ENCODE peak calls at places on chromosomes 4 and X, in six cellular contexts. One of them, this sample, is unnamed.

GRCh38 chr4:113827285-113827684 is 65.7 kb upstream of the CAMK2D start:
- DNase-seq in IMR-90: peak
- DNase-seq in H9: no peak
- DNase-seq in neuronal stem cell: no peak
- DNase-seq in H1: no peak
- DNase-seq in trophoblast cell: no peak
- DNase-seq in this sample: no peak

GRCh38 chr4:101103381-101104142 is 243.8 kb downstream of the PPP3CA start:
- DNase-seq in IMR-90: peak
- DNase-seq in H9: no peak
- DNase-seq in neuronal stem cell: no peak
- DNase-seq in H1: no peak
- DNase-seq in trophoblast cell: no peak
- DNase-seq in this sample: peak

GRCh38 chr4:27643101-27643500 is 782.5 kb downstream of the STIM2 start:
- DNase-seq in IMR-90: no peak
- DNase-seq in H9: no peak
- DNase-seq in neuronal stem cell: no peak
- DNase-seq in H1: no peak
- DNase-seq in trophoblast cell: no peak
- DNase-seq in this sample: no peak

GRCh38 chr4:82721819-82722423 is 76.7 kb downstream of the SCD5 start:
- DNase-seq in IMR-90: peak
- DNase-seq in H9: no peak
- DNase-seq in neuronal stem cell: no peak
- DNase-seq in H1: no peak
- DNase-seq in trophoblast cell: no peak
- DNase-seq in this sample: no peak

GRCh38 chr4:38310446-38311043 is 350.3 kb downstream of the PTTG2 start:
- DNase-seq in IMR-90: no peak
- DNase-seq in H9: no peak
- DNase-seq in neuronal stem cell: no peak
- DNase-seq in H1: no peak
- DNase-seq in trophoblast cell: no peak
- DNase-seq in this sample: no peak

GRCh38 chrX:2342878-2343277 is 157.9 kb downstream of the DHRSX start:
- DNase-seq in IMR-90: peak
- DNase-seq in H9: no peak
- DNase-seq in neuronal stem cell: no peak
- DNase-seq in H1: no peak
- DNase-seq in trophoblast cell: no peak
- DNase-seq in this sample: peak

GRCh38 chr4:13511101-13511500 is 27.0 kb upstream of the RAB28 start:
- DNase-seq in IMR-90: no peak
- DNase-seq in H9: no peak
- DNase-seq in neuronal stem cell: no peak
- DNase-seq in H1: no peak
- DNase-seq in trophoblast cell: no peak
- DNase-seq in this sample: peak

GRCh38 chr4:101355767-101356702 is 8.7 kb upstream of the PPP3CA start:
- DNase-seq in IMR-90: peak
- DNase-seq in H9: no peak
- DNase-seq in neuronal stem cell: no peak
- DNase-seq in H1: no peak
- DNase-seq in trophoblast cell: peak
- DNase-seq in this sample: peak

GRCh38 chr4:46441116-46441859 is 51.4 kb upstream of the GABRA2 start:
- DNase-seq in IMR-90: peak
- DNase-seq in H9: no peak
- DNase-seq in neuronal stem cell: no peak
- DNase-seq in H1: no peak
- DNase-seq in trophoblast cell: no peak
- DNase-seq in this sample: peak

GRCh38 chrX:153766098-153766817 is 2.2 kb downstream of the PLXNB3 start:
- DNase-seq in IMR-90: peak
- DNase-seq in H9: peak
- DNase-seq in neuronal stem cell: no peak
- DNase-seq in H1: no peak
- DNase-seq in trophoblast cell: no peak
- DNase-seq in this sample: peak

GRCh38 chrX:1484638-1485019 is 31.9 kb upstream of the ASMTL start:
- DNase-seq in IMR-90: no peak
- DNase-seq in H9: no peak
- DNase-seq in neuronal stem cell: no peak
- DNase-seq in H1: no peak
- DNase-seq in trophoblast cell: no peak
- DNase-seq in this sample: no peak

GRCh38 chrX:28379142-28379541 is 208.1 kb upstream of the IL1RAPL1 start:
- DNase-seq in IMR-90: no peak
- DNase-seq in H9: no peak
- DNase-seq in neuronal stem cell: no peak
- DNase-seq in H1: no peak
- DNase-seq in trophoblast cell: no peak
- DNase-seq in this sample: no peak

GRCh38 chr4:99722006-99722405 is 64.4 kb upstream of the C4orf54 start:
- DNase-seq in IMR-90: no peak
- DNase-seq in H9: no peak
- DNase-seq in neuronal stem cell: no peak
- DNase-seq in H1: no peak
- DNase-seq in trophoblast cell: no peak
- DNase-seq in this sample: no peak

GRCh38 chrX:145735036-145735435 is 82.6 kb upstream of the SLITRK2 start:
- DNase-seq in IMR-90: no peak
- DNase-seq in H9: no peak
- DNase-seq in neuronal stem cell: no peak
- DNase-seq in H1: no peak
- DNase-seq in trophoblast cell: no peak
- DNase-seq in this sample: no peak

GRCh38 chr4:184274288-184274951 is 56.7 kb upstream of the ENPP6 start:
- DNase-seq in IMR-90: no peak
- DNase-seq in H9: peak
- DNase-seq in neuronal stem cell: no peak
- DNase-seq in H1: no peak
- DNase-seq in trophoblast cell: no peak
- DNase-seq in this sample: peak

GRCh38 chrX:19721726-19722370 is 165.6 kb downstream of the SH3KBP1 start:
- DNase-seq in IMR-90: no peak
- DNase-seq in H9: no peak
- DNase-seq in neuronal stem cell: no peak
- DNase-seq in H1: no peak
- DNase-seq in trophoblast cell: no peak
- DNase-seq in this sample: peak

GRCh38 chr4:53855886-53856260 is 208.5 kb downstream of the CHIC2 start:
- DNase-seq in IMR-90: peak
- DNase-seq in H9: no peak
- DNase-seq in neuronal stem cell: no peak
- DNase-seq in H1: no peak
- DNase-seq in trophoblast cell: no peak
- DNase-seq in this sample: no peak

GRCh38 chrX:136273986-136274385 is 22.8 kb upstream of the MAP7D3 start:
- DNase-seq in IMR-90: no peak
- DNase-seq in H9: no peak
- DNase-seq in neuronal stem cell: no peak
- DNase-seq in H1: no peak
- DNase-seq in trophoblast cell: no peak
- DNase-seq in this sample: no peak

GRCh38 chr4:150131581-150132228 is 53.5 kb downstream of the DCLK2 start:
- DNase-seq in IMR-90: peak
- DNase-seq in H9: no peak
- DNase-seq in neuronal stem cell: no peak
- DNase-seq in H1: no peak
- DNase-seq in trophoblast cell: no peak
- DNase-seq in this sample: no peak

GRCh38 chr4:118915468-118915867 is 26.8 kb downstream of the SYNPO2 start:
- DNase-seq in IMR-90: no peak
- DNase-seq in H9: no peak
- DNase-seq in neuronal stem cell: no peak
- DNase-seq in H1: no peak
- DNase-seq in trophoblast cell: no peak
- DNase-seq in this sample: no peak

GRCh38 chrX:115023139-115023538 is 5.7 kb upstream of the IL13RA2 start:
- DNase-seq in IMR-90: peak
- DNase-seq in H9: no peak
- DNase-seq in neuronal stem cell: no peak
- DNase-seq in H1: no peak
- DNase-seq in trophoblast cell: no peak
- DNase-seq in this sample: peak

GRCh38 chrX:18012974-18013373 is 151.9 kb upstream of the RAI2 start:
- DNase-seq in IMR-90: no peak
- DNase-seq in H9: no peak
- DNase-seq in neuronal stem cell: no peak
- DNase-seq in H1: no peak
- DNase-seq in trophoblast cell: no peak
- DNase-seq in this sample: no peak

GRCh38 chr4:52266537-52267137 is 215.5 kb downstream of the SPATA18 start:
- DNase-seq in IMR-90: no peak
- DNase-seq in H9: no peak
- DNase-seq in neuronal stem cell: no peak
- DNase-seq in H1: no peak
- DNase-seq in trophoblast cell: no peak
- DNase-seq in this sample: no peak

GRCh38 chr4:22515145-22515887 is 550 bp downstream of the ADGRA3 start:
- DNase-seq in IMR-90: peak
- DNase-seq in H9: peak
- DNase-seq in neuronal stem cell: peak
- DNase-seq in H1: peak
- DNase-seq in trophoblast cell: peak
- DNase-seq in this sample: peak

GRCh38 chrX:36684053-36684452 is 324.1 kb upstream of the FAM47C start:
- DNase-seq in IMR-90: no peak
- DNase-seq in H9: no peak
- DNase-seq in neuronal stem cell: no peak
- DNase-seq in H1: no peak
- DNase-seq in trophoblast cell: no peak
- DNase-seq in this sample: no peak

GRCh38 chr4:41360214-41360910 is 103.6 kb downstream of the UCHL1 start:
- DNase-seq in IMR-90: peak
- DNase-seq in H9: peak
- DNase-seq in neuronal stem cell: peak
- DNase-seq in H1: peak
- DNase-seq in trophoblast cell: peak
- DNase-seq in this sample: peak

GRCh38 chr4:42632653-42633382 is 24.1 kb downstream of the ATP8A1 start:
- DNase-seq in IMR-90: no peak
- DNase-seq in H9: no peak
- DNase-seq in neuronal stem cell: no peak
- DNase-seq in H1: no peak
- DNase-seq in trophoblast cell: no peak
- DNase-seq in this sample: no peak

GRCh38 chr4:23163649-23164436 is 471.1 kb downstream of the GBA3 start:
- DNase-seq in IMR-90: peak
- DNase-seq in H9: no peak
- DNase-seq in neuronal stem cell: peak
- DNase-seq in H1: no peak
- DNase-seq in trophoblast cell: no peak
- DNase-seq in this sample: peak

DNA sequence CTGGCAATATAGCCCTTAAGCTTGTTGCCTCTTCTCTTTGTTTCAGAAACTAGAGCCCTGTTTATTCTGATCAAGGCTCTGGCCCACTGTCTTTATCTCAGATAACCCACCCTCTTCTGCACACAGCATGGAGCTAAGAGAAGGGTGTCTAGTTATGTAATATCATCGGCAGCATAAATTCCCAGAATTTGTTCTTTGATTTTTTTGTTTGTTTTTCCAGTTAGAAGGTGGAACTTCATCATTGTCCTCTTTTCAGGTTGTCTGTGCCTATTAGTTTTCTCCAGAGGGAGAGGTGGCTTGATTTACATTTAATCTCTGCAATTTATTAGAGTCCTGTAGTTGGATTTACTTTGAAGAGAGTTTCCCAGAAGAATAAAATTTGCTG is 15.3 kb upstream of the F11 start:
- DNase-seq in IMR-90: no peak
- DNase-seq in H9: no peak
- DNase-seq in neuronal stem cell: no peak
- DNase-seq in H1: no peak
- DNase-seq in trophoblast cell: no peak
- DNase-seq in this sample: no peak
- H4K91ac ChIP-seq in IMR-90: peak
- H4K91ac ChIP-seq in H9: no peak
- H4K91ac ChIP-seq in neuronal stem cell: no peak
- H4K91ac ChIP-seq in H1: peak
- H4K91ac ChIP-seq in trophoblast cell: no peak
- H4K91ac ChIP-seq in this sample: no peak

GRCh38 chr4:88390128-88390527 is 11.5 kb downstream of the HERC6 start:
- DNase-seq in IMR-90: no peak
- DNase-seq in H9: no peak
- DNase-seq in neuronal stem cell: no peak
- DNase-seq in H1: no peak
- DNase-seq in trophoblast cell: no peak
- DNase-seq in this sample: no peak
- H4K91ac ChIP-seq in IMR-90: no peak
- H4K91ac ChIP-seq in H9: no peak
- H4K91ac ChIP-seq in neuronal stem cell: no peak
- H4K91ac ChIP-seq in H1: no peak
- H4K91ac ChIP-seq in trophoblast cell: no peak
- H4K91ac ChIP-seq in this sample: no peak

GRCh38 chr4:156378053-156378665 is 424.5 kb upstream of the CTSO start:
- DNase-seq in IMR-90: peak
- DNase-seq in H9: peak
- DNase-seq in neuronal stem cell: peak
- DNase-seq in H1: peak
- DNase-seq in trophoblast cell: peak
- DNase-seq in this sample: peak

GRCh38 chr4:156374069-156374468 is 420.4 kb upstream of the CTSO start:
- DNase-seq in IMR-90: no peak
- DNase-seq in H9: no peak
- DNase-seq in neuronal stem cell: peak
- DNase-seq in H1: no peak
- DNase-seq in trophoblast cell: no peak
- DNase-seq in this sample: no peak

GRCh38 chr4:156377036-156377700 is 423.5 kb upstream of the CTSO start:
- DNase-seq in IMR-90: peak
- DNase-seq in H9: no peak
- DNase-seq in neuronal stem cell: no peak
- DNase-seq in H1: no peak
- DNase-seq in trophoblast cell: no peak
- DNase-seq in this sample: peak

DNA sequence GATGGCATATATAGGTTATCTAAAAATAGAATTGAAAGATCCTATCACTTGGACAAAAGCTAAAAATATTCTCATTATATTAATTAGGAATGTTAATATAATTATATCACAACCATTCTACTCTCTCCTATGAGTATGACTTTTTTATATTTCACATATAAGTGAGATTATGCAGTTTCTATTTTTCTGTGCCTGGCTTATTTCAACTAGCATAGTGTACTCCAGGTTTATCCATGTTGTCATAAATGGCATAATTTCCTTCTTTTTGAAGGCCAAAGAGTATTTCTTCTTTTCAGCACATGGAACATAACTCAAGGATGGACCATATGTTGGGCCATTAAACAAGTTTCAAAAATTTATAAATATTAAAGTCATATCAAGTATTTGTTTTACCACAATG is 421.2 kb upstream of the CTSO start:
- DNase-seq in IMR-90: no peak
- DNase-seq in H9: no peak
- DNase-seq in neuronal stem cell: no peak
- DNase-seq in H1: no peak
- DNase-seq in trophoblast cell: no peak
- DNase-seq in this sample: no peak
- H4K91ac ChIP-seq in IMR-90: no peak
- H4K91ac ChIP-seq in H9: no peak
- H4K91ac ChIP-seq in neuronal stem cell: no peak
- H4K91ac ChIP-seq in H1: no peak
- H4K91ac ChIP-seq in trophoblast cell: no peak
- H4K91ac ChIP-seq in this sample: no peak

GRCh38 chr4:8701101-8702019 is 108.8 kb downstream of the CPZ start:
- DNase-seq in IMR-90: no peak
- DNase-seq in H9: peak
- DNase-seq in neuronal stem cell: no peak
- DNase-seq in H1: peak
- DNase-seq in trophoblast cell: no peak
- DNase-seq in this sample: no peak
- H4K91ac ChIP-seq in IMR-90: no peak
- H4K91ac ChIP-seq in H9: no peak
- H4K91ac ChIP-seq in neuronal stem cell: no peak
- H4K91ac ChIP-seq in H1: no peak
- H4K91ac ChIP-seq in trophoblast cell: no peak
- H4K91ac ChIP-seq in this sample: no peak

This sample was measured in mesenchymal stem cell.